ENCODE peak calls at places on chromosome 11, in five cellular contexts. One of them, this sample, is unnamed.

GRCh38 chr11:19660076-19660475 is 52.6 kb upstream of the NAV2 start:
- DNase-seq in uterus: no peak
- DNase-seq in tibial nerve: no peak
- DNase-seq in progenitor cell of endocrine pancreas: no peak
- DNase-seq in cardiac fibroblast: peak; percentile 76
- DNase-seq in this sample: no peak

GRCh38 chr11:17366491-17366890 is 14.9 kb downstream of the NCR3LG1 start:
- DNase-seq in progenitor cell of endocrine pancreas: no peak
- DNase-seq in cardiac fibroblast: no peak
- DNase-seq in tibial nerve: no peak
- DNase-seq in uterus: no peak
- DNase-seq in this sample: no peak

GRCh38 chr11:113618360-113618759 is 87.7 kb downstream of the TMPRSS5 start:
- DNase-seq in uterus: peak; percentile 16
- DNase-seq in cardiac fibroblast: peak; percentile 70
- DNase-seq in tibial nerve: no peak
- DNase-seq in progenitor cell of endocrine pancreas: no peak
- DNase-seq in this sample: no peak

GRCh38 chr11:126915430-126915829 is 85.1 kb downstream of the KIRREL3 start:
- DNase-seq in uterus: no peak
- DNase-seq in progenitor cell of endocrine pancreas: no peak
- DNase-seq in tibial nerve: no peak
- DNase-seq in cardiac fibroblast: no peak
- DNase-seq in this sample: no peak

GRCh38 chr11:1875093-1875785 is 16.5 kb downstream of the PRR33 start:
- DNase-seq in uterus: peak; percentile 16
- DNase-seq in cardiac fibroblast: no peak
- DNase-seq in progenitor cell of endocrine pancreas: no peak
- DNase-seq in tibial nerve: no peak
- DNase-seq in this sample: no peak

GRCh38 chr11:123771664-123772063 is 17.3 kb upstream of the OR6X1 start:
- DNase-seq in progenitor cell of endocrine pancreas: no peak
- DNase-seq in uterus: no peak
- DNase-seq in tibial nerve: no peak
- DNase-seq in cardiac fibroblast: no peak
- DNase-seq in this sample: no peak

GRCh38 chr11:18773104-18773503 is 18.5 kb downstream of the PTPN5 start:
- DNase-seq in tibial nerve: no peak
- DNase-seq in progenitor cell of endocrine pancreas: no peak
- DNase-seq in cardiac fibroblast: no peak
- DNase-seq in uterus: no peak
- DNase-seq in this sample: no peak

GRCh38 chr11:80844110-80844509 is 1403.3 kb upstream of the TENM4 start:
- DNase-seq in tibial nerve: no peak
- DNase-seq in cardiac fibroblast: no peak
- DNase-seq in progenitor cell of endocrine pancreas: no peak
- DNase-seq in uterus: no peak
- DNase-seq in this sample: no peak

GRCh38 chr11:72838691-72839305 is 24.6 kb downstream of the ATG16L2 start:
- DNase-seq in cardiac fibroblast: peak; percentile 54
- DNase-seq in progenitor cell of endocrine pancreas: no peak
- DNase-seq in uterus: no peak
- DNase-seq in tibial nerve: no peak
- DNase-seq in this sample: no peak

GRCh38 chr11:40292636-40293585 is 1166.5 kb downstream of the LRRC4C start:
- DNase-seq in uterus: peak; percentile 14
- DNase-seq in cardiac fibroblast: no peak
- DNase-seq in progenitor cell of endocrine pancreas: peak; percentile 11
- DNase-seq in tibial nerve: no peak
- DNase-seq in this sample: no peak

GRCh38 chr11:108670381-108670930 is 5.6 kb downstream of the DDX10 start:
- DNase-seq in tibial nerve: no peak
- DNase-seq in progenitor cell of endocrine pancreas: no peak
- DNase-seq in cardiac fibroblast: no peak
- DNase-seq in uterus: no peak
- DNase-seq in this sample: no peak

GRCh38 chr11:107713009-107713408 is 1.2 kb upstream of the SLN start:
- DNase-seq in progenitor cell of endocrine pancreas: no peak
- DNase-seq in uterus: no peak
- DNase-seq in tibial nerve: no peak
- DNase-seq in cardiac fibroblast: no peak
- DNase-seq in this sample: no peak

GRCh38 chr11:11584446-11584810 is 37.4 kb downstream of the GALNT18 start:
- DNase-seq in progenitor cell of endocrine pancreas: no peak
- DNase-seq in cardiac fibroblast: peak; percentile 70
- DNase-seq in uterus: no peak
- DNase-seq in tibial nerve: no peak
- DNase-seq in this sample: peak; percentile 13

GRCh38 chr11:50267851-50268250 is 235.2 kb downstream of the OR4C45 start:
- DNase-seq in cardiac fibroblast: no peak
- DNase-seq in uterus: no peak
- DNase-seq in progenitor cell of endocrine pancreas: no peak
- DNase-seq in tibial nerve: no peak
- DNase-seq in this sample: no peak

GRCh38 chr11:8328231-8328794 is 64.6 kb upstream of the LMO1 start:
- DNase-seq in tibial nerve: no peak
- DNase-seq in uterus: no peak
- DNase-seq in cardiac fibroblast: no peak
- DNase-seq in progenitor cell of endocrine pancreas: no peak
- DNase-seq in this sample: no peak

GRCh38 chr11:59542142-59542810 is 30.9 kb downstream of the OR4D9 start:
- DNase-seq in uterus: no peak
- DNase-seq in tibial nerve: no peak
- DNase-seq in cardiac fibroblast: no peak
- DNase-seq in progenitor cell of endocrine pancreas: no peak
- DNase-seq in this sample: no peak

GRCh38 chr11:113349528-113349927 is 35.1 kb downstream of the TTC12 start:
- DNase-seq in cardiac fibroblast: no peak
- DNase-seq in progenitor cell of endocrine pancreas: no peak
- DNase-seq in uterus: no peak
- DNase-seq in tibial nerve: no peak
- DNase-seq in this sample: no peak

GRCh38 chr11:11313902-11314692 is 39.0 kb downstream of the CSNK2A3 start:
- DNase-seq in tibial nerve: no peak
- DNase-seq in uterus: no peak
- DNase-seq in cardiac fibroblast: no peak
- DNase-seq in progenitor cell of endocrine pancreas: no peak
- DNase-seq in this sample: no peak

GRCh38 chr11:12827369-12827768 is 153.1 kb downstream of the TEAD1 start:
- DNase-seq in cardiac fibroblast: no peak
- DNase-seq in tibial nerve: no peak
- DNase-seq in progenitor cell of endocrine pancreas: no peak
- DNase-seq in uterus: no peak
- DNase-seq in this sample: no peak

GRCh38 chr11:117187428-117187798 is 8.9 kb downstream of the SIDT2 start:
- DNase-seq in cardiac fibroblast: no peak
- DNase-seq in tibial nerve: no peak
- DNase-seq in progenitor cell of endocrine pancreas: no peak
- DNase-seq in uterus: peak; percentile 14
- DNase-seq in this sample: peak; percentile 59

GRCh38 chr11:87445002-87445401 is 407.3 kb downstream of the TMEM135 start:
- DNase-seq in uterus: no peak
- DNase-seq in progenitor cell of endocrine pancreas: no peak
- DNase-seq in tibial nerve: no peak
- DNase-seq in cardiac fibroblast: peak; percentile 78
- DNase-seq in this sample: no peak

GRCh38 chr11:116046127-116046526 is 541.9 kb upstream of the CADM1 start:
- DNase-seq in uterus: no peak
- DNase-seq in tibial nerve: no peak
- DNase-seq in progenitor cell of endocrine pancreas: no peak
- DNase-seq in cardiac fibroblast: no peak
- DNase-seq in this sample: no peak

GRCh38 chr11:45089845-45090499 is 56.5 kb upstream of the PRDM11 start:
- DNase-seq in progenitor cell of endocrine pancreas: no peak
- DNase-seq in uterus: no peak
- DNase-seq in tibial nerve: no peak
- DNase-seq in cardiac fibroblast: peak; percentile 68
- DNase-seq in this sample: no peak

GRCh38 chr11:34495724-34496377 is 17.7 kb downstream of the ELF5 start:
- DNase-seq in progenitor cell of endocrine pancreas: no peak
- DNase-seq in tibial nerve: no peak
- DNase-seq in cardiac fibroblast: no peak
- DNase-seq in uterus: no peak
- DNase-seq in this sample: no peak

GRCh38 chr11:76805206-76805913 is 22.2 kb downstream of the TSKU start:
- DNase-seq in cardiac fibroblast: peak; percentile 25
- DNase-seq in uterus: no peak
- DNase-seq in progenitor cell of endocrine pancreas: no peak
- DNase-seq in tibial nerve: no peak
- DNase-seq in this sample: peak; percentile 58

GRCh38 chr11:34621876-34622275 is 983 bp downstream of the EHF start:
- DNase-seq in cardiac fibroblast: peak; percentile 33
- DNase-seq in progenitor cell of endocrine pancreas: no peak
- DNase-seq in tibial nerve: no peak
- DNase-seq in uterus: no peak
- DNase-seq in this sample: no peak

GRCh38 chr11:43074810-43075209 is 237.0 kb upstream of the API5 start:
- DNase-seq in uterus: no peak
- DNase-seq in cardiac fibroblast: no peak
- DNase-seq in progenitor cell of endocrine pancreas: no peak
- DNase-seq in tibial nerve: no peak
- DNase-seq in this sample: no peak

GRCh38 chr11:119153049-119153818 is 4.4 kb downstream of the ABCG4 start:
- DNase-seq in tibial nerve: no peak
- DNase-seq in uterus: no peak
- DNase-seq in progenitor cell of endocrine pancreas: no peak
- DNase-seq in cardiac fibroblast: no peak
- DNase-seq in this sample: no peak
- TF ChIP-seq CTCF in tibial nerve: no peak
- TF ChIP-seq CTCF in uterus: no peak
- TF ChIP-seq CTCF in progenitor cell of endocrine pancreas: peak; percentile 7
- TF ChIP-seq CTCF in cardiac fibroblast: no peak
- TF ChIP-seq CTCF in this sample: peak; percentile 33

GRCh38 chr11:94543695-94544581 is at the start of gene FUT4:
- DNase-seq in cardiac fibroblast: peak; percentile 81
- DNase-seq in progenitor cell of endocrine pancreas: peak; percentile 77
- DNase-seq in tibial nerve: peak; percentile 70
- DNase-seq in uterus: peak; percentile 82
- DNase-seq in this sample: peak; percentile 82
- TF ChIP-seq CTCF in cardiac fibroblast: no peak
- TF ChIP-seq CTCF in progenitor cell of endocrine pancreas: no peak
- TF ChIP-seq CTCF in tibial nerve: no peak
- TF ChIP-seq CTCF in uterus: no peak
- TF ChIP-seq CTCF in this sample: no peak

DNA sequence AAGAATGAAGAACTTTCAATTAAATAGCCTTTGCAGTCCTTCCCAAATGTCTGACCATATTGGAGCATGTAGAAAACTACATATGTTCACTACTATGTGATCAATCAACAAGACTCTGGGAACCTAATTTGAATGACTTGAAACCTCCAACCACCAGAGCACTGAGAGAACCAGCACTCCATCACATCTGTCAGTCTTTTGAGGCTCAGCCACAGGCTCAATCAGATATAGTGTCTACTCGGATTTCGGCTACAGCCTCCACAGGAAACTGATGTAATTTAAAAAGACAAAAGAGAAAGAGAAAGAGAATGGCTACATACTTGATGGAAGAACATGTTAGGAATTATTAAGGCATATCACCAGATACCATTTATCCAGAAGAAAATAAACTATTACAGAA is 859.0 kb downstream of the FAM181B start:
- DNase-seq in uterus: no peak
- DNase-seq in tibial nerve: no peak
- DNase-seq in cardiac fibroblast: no peak
- DNase-seq in progenitor cell of endocrine pancreas: no peak
- DNase-seq in this sample: no peak
- TF ChIP-seq CTCF in uterus: no peak
- TF ChIP-seq CTCF in tibial nerve: no peak
- TF ChIP-seq CTCF in cardiac fibroblast: no peak
- TF ChIP-seq CTCF in progenitor cell of endocrine pancreas: no peak
- TF ChIP-seq CTCF in this sample: no peak

GRCh38 chr11:132296946-132297610 is 926.7 kb downstream of the NTM start:
- DNase-seq in tibial nerve: no peak
- DNase-seq in uterus: no peak
- DNase-seq in cardiac fibroblast: no peak
- DNase-seq in progenitor cell of endocrine pancreas: no peak
- DNase-seq in this sample: no peak

GRCh38 chr11:132301900-132302299 is 931.5 kb downstream of the NTM start:
- DNase-seq in uterus: no peak
- DNase-seq in cardiac fibroblast: no peak
- DNase-seq in progenitor cell of endocrine pancreas: no peak
- DNase-seq in tibial nerve: no peak
- DNase-seq in this sample: no peak

GRCh38 chr11:132301465-132301864 is 931.0 kb downstream of the NTM start:
- DNase-seq in uterus: no peak
- DNase-seq in tibial nerve: no peak
- DNase-seq in cardiac fibroblast: no peak
- DNase-seq in progenitor cell of endocrine pancreas: no peak
- DNase-seq in this sample: no peak

DNA sequence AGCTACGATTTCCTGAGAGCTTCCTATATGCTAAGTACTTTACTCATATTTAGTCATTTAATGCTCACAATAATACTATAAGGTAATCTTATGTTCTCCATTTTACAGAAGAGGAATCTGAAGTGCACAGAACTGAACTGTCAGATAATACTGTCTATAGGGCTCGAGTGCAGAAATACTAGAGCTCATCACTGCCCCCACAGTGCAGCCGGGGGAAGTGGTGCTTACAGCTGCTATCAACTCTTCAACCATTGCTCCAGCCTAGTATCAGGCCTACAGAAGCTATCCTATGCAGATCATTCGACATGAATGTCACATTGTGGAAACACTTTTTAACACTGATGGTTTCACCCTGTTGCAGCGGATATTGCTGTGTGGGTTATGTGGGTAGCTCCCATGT is 929.9 kb downstream of the NTM start:
- DNase-seq in tibial nerve: no peak
- DNase-seq in uterus: no peak
- DNase-seq in progenitor cell of endocrine pancreas: no peak
- DNase-seq in cardiac fibroblast: peak; percentile 20
- DNase-seq in this sample: no peak
- TF ChIP-seq CTCF in tibial nerve: no peak
- TF ChIP-seq CTCF in uterus: no peak
- TF ChIP-seq CTCF in progenitor cell of endocrine pancreas: peak; percentile 55
- TF ChIP-seq CTCF in cardiac fibroblast: peak; percentile 41
- TF ChIP-seq CTCF in this sample: peak; percentile 66

GRCh38 chr11:69917529-69917928 is 98.3 kb upstream of the FGF3 start:
- DNase-seq in uterus: no peak
- DNase-seq in tibial nerve: no peak
- DNase-seq in cardiac fibroblast: no peak
- DNase-seq in progenitor cell of endocrine pancreas: no peak
- DNase-seq in this sample: no peak
- TF ChIP-seq CTCF in uterus: no peak
- TF ChIP-seq CTCF in tibial nerve: no peak
- TF ChIP-seq CTCF in cardiac fibroblast: no peak
- TF ChIP-seq CTCF in progenitor cell of endocrine pancreas: no peak
- TF ChIP-seq CTCF in this sample: no peak